ENCODE peak calls at places on chromosomes 12 and 14, in six cellular contexts. U is A549, W is SK-N-SH, T is H1, Q is K562, E is GM12878. N is an unnamed sample.

GRCh38 chr12:48004941-48005749 is 869 bp upstream of the COL2A1 start:
- DNase-seq in T (no peak), Q (no peak), W (no peak), U (no peak), E (no peak), N (no peak)

GRCh38 chr14:103385994-103386491 is 828 bp downstream of the MARK3 start:
- DNase-seq in U (no peak), Q (no peak), W (peak), T (no peak), E (no peak), N (no peak)

GRCh38 chr12:68686262-68686594 is 550 bp upstream of the NUP107 start:
- DNase-seq in E (no peak), Q (no peak), U (no peak), W (no peak), T (no peak), N (no peak)

GRCh38 chr14:56118611-56119181 is 485 bp downstream of the PELI2 start:
- DNase-seq in T (no peak), E (no peak), U (no peak), W (peak), Q (peak), N (no peak)

GRCh38 chr14:91919814-91920213 is 27.7 kb downstream of the FBLN5 start:
- DNase-seq in T (no peak), U (no peak), W (no peak), Q (no peak), E (no peak), N (no peak)

GRCh38 chr14:75822522-75823288 is 159.1 kb downstream of the TGFB3 start:
- DNase-seq in U (no peak), W (no peak), Q (no peak), E (no peak), T (no peak), N (no peak)

GRCh38 chr14:58884442-58884841 is 246.7 kb downstream of the DACT1 start:
- DNase-seq in E (no peak), Q (no peak), T (no peak), U (no peak), W (no peak), N (peak)

GRCh38 chr12:104524026-104524425 is 67.3 kb downstream of the CHST11 start:
- DNase-seq in U (no peak), Q (no peak), W (no peak), E (no peak), T (no peak), N (no peak)

GRCh38 chr14:93331375-93332031 is 1.3 kb downstream of the BTBD7 start:
- DNase-seq in U (no peak), E (no peak), T (no peak), W (no peak), Q (no peak), N (no peak)

GRCh38 chr12:76275511-76276093 is 72.6 kb downstream of the BBS10 start:
- DNase-seq in U (no peak), Q (no peak), W (no peak), T (no peak), E (no peak), N (no peak)

GRCh38 chr14:71764701-71765347 is 167.4 kb upstream of the RGS6 start:
- DNase-seq in W (no peak), U (no peak), Q (no peak), T (no peak), E (no peak), N (no peak)

GRCh38 chr14:21092147-21093011 is 6.1 kb downstream of the ZNF219 start:
- DNase-seq in W (peak), T (no peak), U (peak), E (no peak), Q (peak), N (peak)

GRCh38 chr14:73610692-73611091 is 1.6 kb upstream of the ACOT6 start:
- DNase-seq in T (no peak), U (no peak), Q (no peak), E (no peak), W (no peak), N (peak)

GRCh38 chr14:77337880-77338279 is 17.0 kb downstream of the GSTZ1 start:
- DNase-seq in W (no peak), U (no peak), Q (no peak), T (no peak), E (no peak), N (no peak)

GRCh38 chr14:72962829-72963312 is 36.6 kb downstream of the DCAF4 start:
- DNase-seq in U (peak), W (no peak), Q (peak), E (no peak), T (peak), N (peak)

GRCh38 chr12:85829391-85829790 is 6.8 kb downstream of the RASSF9 start:
- DNase-seq in U (no peak), E (no peak), T (no peak), W (no peak), Q (no peak), N (no peak)

GRCh38 chr12:52209321-52209720 is 17.5 kb upstream of the KRT80 start:
- DNase-seq in Q (no peak), W (no peak), T (no peak), E (no peak), U (no peak), N (no peak)

GRCh38 chr12:52210186-52210924 is 18.5 kb upstream of the KRT80 start:
- DNase-seq in W (no peak), Q (no peak), E (no peak), U (no peak), T (no peak), N (no peak)

GRCh38 chr12:52211716-52212585 is 20.1 kb upstream of the KRT80 start:
- DNase-seq in T (no peak), U (no peak), W (no peak), Q (no peak), E (no peak), N (no peak)

GRCh38 chr12:52212701-52213540 is 20.1 kb upstream of the KRT7 start:
- DNase-seq in Q (no peak), W (no peak), T (no peak), E (no peak), U (no peak), N (no peak)

GRCh38 chr12:52210925-52211650 is 19.3 kb upstream of the KRT80 start:
- DNase-seq in W (no peak), Q (no peak), U (no peak), E (no peak), T (no peak), N (no peak)
- TF ChIP-seq CHD2 in W (no peak), Q (no peak), U (no peak), E (no peak), T (no peak), N (no peak)

GRCh38 chr12:113589437-113589836 is 117.8 kb upstream of the LHX5 start:
- DNase-seq in Q (no peak), E (no peak), U (no peak), T (no peak), W (no peak), N (no peak)
- TF ChIP-seq CHD2 in Q (no peak), E (no peak), U (no peak), T (no peak), W (no peak), N (no peak)

GRCh38 chr14:37590096-37590809 is 4.8 kb downstream of the FOXA1 start:
- DNase-seq in W (no peak), U (no peak), T (no peak), E (no peak), Q (no peak), N (no peak)

GRCh38 chr14:37587438-37587837 is 7.6 kb downstream of the FOXA1 start:
- DNase-seq in Q (no peak), W (no peak), U (no peak), T (no peak), E (no peak), N (no peak)

GRCh38 chr14:37588956-37589737 is 5.9 kb downstream of the FOXA1 start:
- DNase-seq in W (no peak), T (no peak), Q (no peak), E (no peak), U (no peak), N (peak)

GRCh38 chr14:37587881-37588666 is 7.0 kb downstream of the FOXA1 start:
- DNase-seq in T (no peak), Q (no peak), W (no peak), U (no peak), E (no peak), N (peak)

DNA sequence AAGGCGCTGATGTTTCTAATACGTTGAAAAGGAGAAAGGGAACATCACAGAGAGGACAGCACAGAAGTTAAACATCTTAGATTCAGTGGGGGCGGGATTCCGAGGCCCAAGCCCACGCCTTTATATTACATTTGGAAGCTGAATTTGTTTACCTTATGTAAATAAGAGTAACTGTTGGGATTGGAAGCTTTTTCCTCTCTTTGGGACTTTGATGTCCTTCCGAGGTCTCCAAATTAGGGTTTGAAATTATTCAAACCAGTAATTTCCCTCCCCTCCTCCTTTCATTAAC is 6.4 kb downstream of the FOXA1 start:
- DNase-seq in U (no peak), W (no peak), T (no peak), E (no peak), Q (no peak), N (peak)
- TF ChIP-seq CHD2 in U (no peak), W (no peak), T (no peak), E (no peak), Q (no peak), N (no peak)

GRCh38 chr14:78595797-78596196 is 425.6 kb downstream of the NRXN3 start:
- DNase-seq in Q (no peak), W (peak), T (no peak), U (no peak), E (no peak), N (no peak)
- TF ChIP-seq CHD2 in Q (no peak), W (no peak), T (no peak), U (no peak), E (no peak), N (no peak)

DNA sequence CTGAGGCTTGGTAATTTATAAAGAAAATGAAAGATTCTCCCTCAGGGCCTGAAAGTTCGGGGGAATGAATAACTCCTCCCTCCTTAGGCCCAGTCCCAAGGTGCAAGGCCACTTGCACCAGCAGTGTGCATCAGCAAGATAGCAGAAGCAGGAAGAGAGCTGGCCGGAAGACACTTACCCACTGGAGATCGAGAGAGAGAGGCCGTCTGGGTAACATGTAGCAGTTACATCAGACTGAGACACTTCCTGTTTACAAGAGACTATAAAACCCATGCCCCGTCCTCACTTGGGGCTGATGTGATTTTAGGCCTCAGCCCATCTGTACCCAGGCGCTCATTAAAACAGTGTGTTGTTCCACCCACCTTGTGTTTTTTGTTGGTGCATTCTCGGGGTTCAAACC is 85.2 kb downstream of the TMTC3 start:
- DNase-seq in T (no peak), W (no peak), E (no peak), U (no peak), Q (no peak), N (no peak)
- TF ChIP-seq CHD2 in T (no peak), W (no peak), E (no peak), U (no peak), Q (no peak), N (no peak)

N was measured in HepG2.